ENCODE peak calls at places on chromosomes 5 and 9, in seven cellular contexts. W is endothelial cell; A is CD8-positive, alpha-beta T cell; O is activated CD8-positive, alpha-beta T cell treated with anti-CD3 and anti-CD28 coated beads for 36 hours; U is CD4-positive, alpha-beta T cell; R is left ventricle myocardium inferior; K is foreskin fibroblast. J is an unnamed sample.

GRCh38 chr9:125472926-125473701 is 211.5 kb downstream of the GAPVD1 start:
- DNase-seq in W (no peak), A (no peak), O (no peak), U (no peak), R (peak), K (peak), J (no peak)

GRCh38 chr9:121947683-121948300 is 145.3 kb downstream of the TTLL11 start:
- DNase-seq in W (no peak), A (no peak), O (no peak), U (no peak), R (no peak), K (no peak), J (no peak)

GRCh38 chr5:19208397-19208796 is 779.6 kb downstream of the CDH18 start:
- DNase-seq in W (no peak), A (no peak), O (no peak), U (no peak), R (no peak), K (no peak), J (no peak)

GRCh38 chr9:91558879-91559278 is 135.2 kb upstream of the NFIL3 start:
- DNase-seq in W (no peak), A (no peak), O (no peak), U (no peak), R (no peak), K (no peak), J (no peak)

GRCh38 chr9:78788101-78788500 is 491.2 kb downstream of the PSAT1 start:
- DNase-seq in W (no peak), A (no peak), O (no peak), U (no peak), R (no peak), K (peak), J (no peak)

GRCh38 chr5:40605295-40605958 is 74.3 kb upstream of the PTGER4 start:
- DNase-seq in W (no peak), A (no peak), O (no peak), U (no peak), R (no peak), K (no peak), J (no peak)

GRCh38 chr5:122295138-122295537 is 16.9 kb upstream of the SNCAIP start:
- DNase-seq in W (peak), A (no peak), O (no peak), U (no peak), R (no peak), K (no peak), J (no peak)

GRCh38 chr5:161167001-161167765 is 315.2 kb upstream of the ATP10B start:
- DNase-seq in W (no peak), A (no peak), O (no peak), U (no peak), R (no peak), K (no peak), J (no peak)

GRCh38 chr5:10427201-10427600 is 14.5 kb upstream of the ROPN1L start:
- DNase-seq in W (no peak), A (no peak), O (no peak), U (no peak), R (no peak), K (no peak), J (no peak)

GRCh38 chr5:4700082-4700481 is 440.0 kb upstream of the ADAMTS16 start:
- DNase-seq in W (peak), A (no peak), O (peak), U (no peak), R (peak), K (no peak), J (no peak)

GRCh38 chr5:180670157-180670556 is 20.8 kb upstream of the FLT4 start:
- DNase-seq in W (no peak), A (no peak), O (no peak), U (no peak), R (no peak), K (no peak), J (no peak)

GRCh38 chr9:110317921-110318320 is 19.7 kb downstream of the TXNDC8 start:
- DNase-seq in W (no peak), A (no peak), O (no peak), U (no peak), R (no peak), K (no peak), J (no peak)

GRCh38 chr5:145960166-145960565 is 23.8 kb downstream of the SH3RF2 start:
- DNase-seq in W (no peak), A (no peak), O (no peak), U (no peak), R (no peak), K (no peak), J (no peak)

DNA sequence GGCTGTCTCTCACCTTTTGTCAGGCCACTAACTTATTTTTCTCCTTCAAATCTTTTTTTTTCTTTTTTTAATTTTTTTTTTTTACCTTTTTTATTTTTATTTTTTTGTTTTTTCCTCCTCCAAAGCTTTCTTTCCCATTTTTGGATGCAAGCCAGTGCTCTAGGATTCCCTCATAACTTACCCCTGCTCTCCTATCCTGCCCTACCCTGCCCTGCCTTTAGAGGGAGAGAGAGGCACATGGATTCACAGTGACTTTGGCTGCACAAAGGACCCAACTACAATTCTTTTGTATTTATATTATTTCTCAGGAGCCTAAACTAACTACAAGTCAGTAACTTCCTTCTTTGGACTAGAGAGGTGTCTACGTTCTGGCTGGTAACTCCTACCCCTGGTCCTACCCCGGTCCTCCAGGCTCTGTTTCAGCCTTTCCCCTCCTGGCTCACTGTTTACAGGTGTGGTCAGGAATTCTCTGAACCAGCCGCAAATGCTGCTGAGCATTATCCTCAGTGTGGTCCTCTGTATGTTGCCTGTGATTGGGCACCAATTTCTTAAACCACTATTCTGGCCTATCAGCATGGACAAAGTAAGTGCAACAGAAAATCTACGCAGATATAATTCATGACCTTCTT is 8.4 kb upstream of the RUSC2 start:
- DNase-seq in W (peak), A (no peak), O (peak), U (no peak), R (no peak), K (peak), J (no peak)
- TF ChIP-seq CTCF in W (peak), A (peak), O (peak), U (peak), R (peak), K (peak), J (no peak)

DNA sequence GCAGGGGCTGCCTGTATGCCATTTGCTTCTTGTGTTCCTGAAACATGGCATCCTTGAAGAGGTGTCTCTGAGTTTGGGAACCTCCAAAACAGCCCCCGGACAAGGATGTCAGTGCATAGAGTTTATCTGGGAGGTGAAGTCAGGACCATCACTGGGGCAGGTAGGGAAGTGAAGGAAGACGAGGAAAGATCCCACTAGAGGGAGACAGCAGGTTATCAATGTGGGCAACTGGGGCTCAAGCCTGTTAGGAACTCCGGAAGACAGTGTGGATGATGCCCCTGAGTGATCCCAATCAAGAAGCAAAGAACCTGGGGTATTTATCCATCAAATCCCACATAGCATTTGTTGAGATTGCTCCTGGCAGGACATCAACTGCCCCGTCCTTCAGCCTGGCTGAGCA is 233.1 kb downstream of the AGTPBP1 start:
- DNase-seq in W (no peak), A (no peak), O (no peak), U (no peak), R (no peak), K (no peak), J (no peak)
- TF ChIP-seq CTCF in W (no peak), A (no peak), O (no peak), U (no peak), R (no peak), K (no peak), J (no peak)

DNA sequence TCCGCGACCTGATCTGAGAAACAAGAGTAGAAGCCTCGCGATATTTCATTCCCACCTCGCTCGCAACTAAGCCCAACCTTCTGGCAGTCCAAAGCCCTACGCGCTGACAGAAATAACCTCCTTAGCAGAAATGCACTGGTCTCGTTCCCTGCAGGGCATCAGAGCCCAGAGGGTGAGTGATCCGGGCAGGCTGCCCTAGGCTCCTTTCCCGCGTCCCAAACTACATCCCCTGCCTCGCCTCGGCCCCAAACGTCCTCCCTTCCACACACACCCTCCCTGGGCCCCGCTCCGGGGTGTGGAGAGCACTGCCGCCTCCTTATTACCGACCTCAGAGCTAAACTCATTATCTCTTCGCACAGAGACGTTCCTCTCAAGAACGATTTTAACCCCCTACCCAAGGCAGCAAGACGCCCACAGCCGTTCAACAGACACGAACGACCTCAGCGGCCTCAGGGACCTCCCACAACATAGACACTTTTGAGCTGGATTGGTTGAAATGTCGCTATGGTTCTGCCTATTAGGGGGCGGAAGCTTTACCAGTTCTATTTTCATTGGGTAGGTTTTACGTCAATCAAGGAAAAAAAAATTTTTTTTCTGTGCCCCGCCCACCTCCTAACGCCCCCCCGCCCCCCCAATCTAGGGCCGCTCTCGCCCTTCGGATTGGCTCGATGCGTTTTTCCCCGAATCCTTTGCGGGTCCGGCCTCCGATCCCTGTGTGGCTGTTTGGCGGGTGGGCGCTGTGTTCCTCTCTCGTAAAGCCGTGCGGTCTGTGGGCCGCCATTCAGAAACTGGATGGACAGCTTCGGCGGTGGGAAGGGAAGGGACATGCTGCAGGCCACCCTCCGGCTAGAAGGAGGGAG is at the start of gene CETN3:
- DNase-seq in W (peak), A (peak), O (peak), U (peak), R (peak), K (peak), J (peak)
- TF ChIP-seq CTCF in W (no peak), A (no peak), O (no peak), U (no peak), R (no peak), K (no peak), J (no peak)

DNA sequence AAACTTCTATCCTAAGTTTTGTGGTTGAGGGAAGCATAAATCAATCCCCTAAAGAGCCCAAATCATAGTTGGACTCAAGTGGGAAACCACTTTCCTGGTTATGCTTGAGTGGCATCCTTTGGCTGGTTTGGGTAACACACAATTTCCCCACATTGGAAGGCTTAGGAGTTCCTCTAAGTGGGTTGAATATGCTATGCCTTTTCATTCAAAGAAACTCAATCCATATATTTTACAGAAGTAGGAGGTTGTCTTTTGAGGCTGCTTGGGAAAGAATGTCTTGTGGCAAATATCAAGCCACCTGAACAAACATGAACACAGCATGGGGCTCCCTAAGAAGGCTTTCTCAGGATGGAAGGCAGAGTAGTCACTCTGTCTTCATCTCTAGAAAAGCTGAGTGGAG is 121.1 kb downstream of the SPATA31D1 start:
- DNase-seq in W (no peak), A (no peak), O (no peak), U (no peak), R (no peak), K (no peak), J (no peak)
- TF ChIP-seq CTCF in W (no peak), A (no peak), O (no peak), U (no peak), R (no peak), K (no peak), J (no peak)

GRCh38 chr5:53991942-53992341 is 318.4 kb downstream of the ARL15 start:
- DNase-seq in W (peak), A (no peak), O (peak), U (no peak), R (no peak), K (no peak), J (no peak)
- TF ChIP-seq CTCF in W (peak), A (no peak), O (peak), U (no peak), R (peak), K (peak), J (no peak)

GRCh38 chr9:127122176-127123151 is at the start of gene ANGPTL2:
- DNase-seq in W (peak), A (no peak), O (peak), U (no peak), R (peak), K (peak), J (peak)
- TF ChIP-seq CTCF in W (no peak), A (no peak), O (no peak), U (no peak), R (no peak), K (no peak), J (no peak)

GRCh38 chr5:171152382-171152781 is 156.7 kb upstream of the TLX3 start:
- DNase-seq in W (no peak), A (no peak), O (no peak), U (no peak), R (no peak), K (peak), J (no peak)
- TF ChIP-seq CTCF in W (no peak), A (no peak), O (no peak), U (no peak), R (no peak), K (peak), J (no peak)